ENCODE peak calls at places on chromosomes 13 and 19, in seven cellular contexts. H is osteoblast; G is CD8-positive, alpha-beta memory T cell; Z is RWPE1; S is brain microvascular endothelial cell; E is tibial nerve; L is CD8-positive, alpha-beta T cell. M is an unnamed sample.

GRCh38 chr13:50731400-50731799 is 112.1 kb downstream of the DLEU7 start:
- DNase-seq in H (no peak), G (no peak), Z (peak), S (peak), E (no peak), L (no peak), M (no peak)

GRCh38 chr13:69020120-69020519 is 1087.5 kb upstream of the ATXN8OS start:
- DNase-seq in H (no peak), G (no peak), Z (no peak), S (no peak), E (no peak), L (no peak), M (no peak)

GRCh38 chr13:75803175-75803611 is 167.1 kb downstream of the LMO7 start:
- DNase-seq in H (no peak), G (peak), Z (no peak), S (no peak), E (no peak), L (peak), M (no peak)

GRCh38 chr13:106038752-106039151 is 496.7 kb downstream of the EFNB2 start:
- DNase-seq in H (peak), G (no peak), Z (peak), S (peak), E (no peak), L (no peak), M (peak)

GRCh38 chr19:47509973-47510372 is 4.9 kb downstream of the NAPA start:
- DNase-seq in H (peak), G (no peak), Z (peak), S (no peak), E (no peak), L (no peak), M (no peak)

GRCh38 chr13:31749929-31750328 is 10.6 kb downstream of the RXFP2 start:
- DNase-seq in H (peak), G (no peak), Z (peak), S (peak), E (no peak), L (no peak), M (peak)

GRCh38 chr19:7681336-7682174 is 922 bp downstream of the TRAPPC5 start:
- DNase-seq in H (peak), G (peak), Z (peak), S (peak), E (peak), L (peak), M (peak)

GRCh38 chr13:82758056-82758455 is 1124.2 kb downstream of the SLITRK1 start:
- DNase-seq in H (no peak), G (no peak), Z (peak), S (peak), E (no peak), L (no peak), M (no peak)

GRCh38 chr19:53982056-53982455 is 9.4 kb upstream of the CACNG6 start:
- DNase-seq in H (peak), G (no peak), Z (no peak), S (no peak), E (no peak), L (no peak), M (no peak)

GRCh38 chr13:33677215-33677614 is 140.7 kb upstream of the RFC3 start:
- DNase-seq in H (no peak), G (no peak), Z (no peak), S (no peak), E (no peak), L (no peak), M (no peak)

GRCh38 chr13:92842145-92842544 is 384.5 kb upstream of the GPC6 start:
- DNase-seq in H (no peak), G (no peak), Z (no peak), S (peak), E (no peak), L (no peak), M (peak)

GRCh38 chr19:2553510-2553909 is 77.6 kb downstream of the GADD45B start:
- DNase-seq in H (no peak), G (no peak), Z (no peak), S (no peak), E (no peak), L (no peak), M (no peak)

GRCh38 chr13:89150362-89150761 is 1479.2 kb downstream of the SLITRK5 start:
- DNase-seq in H (peak), G (no peak), Z (no peak), S (no peak), E (no peak), L (no peak), M (no peak)

GRCh38 chr19:4362871-4363545 is 19.6 kb downstream of the MPND start:
- DNase-seq in H (peak), G (no peak), Z (no peak), S (no peak), E (no peak), L (no peak), M (no peak)

GRCh38 chr19:46546194-46546896 is 50.7 kb upstream of the PNMA8B start:
- DNase-seq in H (no peak), G (no peak), Z (peak), S (peak), E (no peak), L (no peak), M (no peak)

GRCh38 chr19:55075366-55075998 is at the start of gene EPS8L1:
- DNase-seq in H (peak), G (no peak), Z (peak), S (no peak), E (no peak), L (no peak), M (no peak)

GRCh38 chr13:71240906-71241305 is 626.1 kb downstream of the DACH1 start:
- DNase-seq in H (no peak), G (no peak), Z (no peak), S (peak), E (no peak), L (no peak), M (no peak)

GRCh38 chr19:47111081-47111589 is 2.4 kb downstream of the ZC3H4 start:
- DNase-seq in H (no peak), G (peak), Z (no peak), S (no peak), E (no peak), L (peak), M (no peak)

GRCh38 chr13:40518481-40518882 is 148.0 kb downstream of the FOXO1 start:
- DNase-seq in H (no peak), G (no peak), Z (no peak), S (no peak), E (no peak), L (no peak), M (no peak)

GRCh38 chr19:12872941-12873890 is 8.0 kb downstream of the DNASE2 start:
- DNase-seq in H (peak), G (peak), Z (peak), S (peak), E (no peak), L (peak), M (no peak)

GRCh38 chr13:43994999-43995859 is 115.5 kb downstream of the LACC1 start:
- DNase-seq in H (no peak), G (no peak), Z (no peak), S (no peak), E (no peak), L (no peak), M (no peak)

GRCh38 chr13:29914591-29914990 is 64.2 kb upstream of the UBL3 start:
- DNase-seq in H (no peak), G (no peak), Z (no peak), S (no peak), E (no peak), L (no peak), M (no peak)
- H3K27ac ChIP-seq in H (no peak), G (no peak), Z (no peak), S (no peak), E (no peak), L (no peak), M (no peak)

GRCh38 chr19:18422530-18423191 is 3.5 kb downstream of the SSBP4 start:
- DNase-seq in H (peak), G (no peak), Z (no peak), S (no peak), E (no peak), L (no peak), M (no peak)

GRCh38 chr19:18419699-18420460 is 682 bp downstream of the SSBP4 start:
- DNase-seq in H (peak), G (peak), Z (no peak), S (no peak), E (no peak), L (no peak), M (no peak)

GRCh38 chr19:18423258-18424020 is 4.2 kb downstream of the SSBP4 start:
- DNase-seq in H (peak), G (no peak), Z (no peak), S (no peak), E (no peak), L (no peak), M (no peak)

GRCh38 chr19:18420931-18421330 is 1.7 kb downstream of the SSBP4 start:
- DNase-seq in H (peak), G (no peak), Z (no peak), S (no peak), E (no peak), L (no peak), M (no peak)

GRCh38 chr19:18421371-18421959 is 2.3 kb downstream of the SSBP4 start:
- DNase-seq in H (peak), G (no peak), Z (no peak), S (no peak), E (no peak), L (no peak), M (no peak)
- H3K27ac ChIP-seq in H (peak), G (peak), Z (peak), S (no peak), E (peak), L (no peak), M (no peak)

GRCh38 chr19:41330476-41330875 is 20.5 kb downstream of the CCDC97 start:
- DNase-seq in H (peak), G (no peak), Z (no peak), S (no peak), E (no peak), L (no peak), M (no peak)
- H3K27ac ChIP-seq in H (no peak), G (no peak), Z (peak), S (no peak), E (no peak), L (no peak), M (no peak)

GRCh38 chr13:111857846-111858560 is 208.9 kb upstream of the SOX1 start:
- DNase-seq in H (no peak), G (no peak), Z (no peak), S (no peak), E (no peak), L (no peak), M (no peak)
- H3K27ac ChIP-seq in H (no peak), G (no peak), Z (no peak), S (no peak), E (no peak), L (no peak), M (no peak)

DNA sequence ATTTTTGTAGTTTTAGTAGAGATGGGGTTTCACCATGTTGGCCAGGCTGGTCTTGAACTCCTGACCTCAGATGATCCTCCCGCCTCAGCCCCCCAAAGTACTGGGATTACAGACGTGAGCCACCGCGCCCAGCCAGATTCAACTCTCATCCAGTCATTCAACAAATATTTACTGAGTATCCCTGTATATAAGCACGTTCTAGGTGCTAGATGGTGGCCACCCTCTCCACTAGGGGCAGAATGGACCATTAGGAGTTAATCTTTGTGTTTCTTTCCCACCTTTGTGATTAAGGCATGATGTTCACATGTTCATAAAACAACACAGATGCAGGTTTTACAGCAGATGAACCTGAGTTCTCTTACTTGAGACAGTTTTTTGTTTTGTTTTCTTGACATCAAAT is 7.3 kb downstream of the SHKBP1 start:
- DNase-seq in H (peak), G (no peak), Z (no peak), S (peak), E (no peak), L (no peak), M (no peak)
- H3K27ac ChIP-seq in H (no peak), G (no peak), Z (peak), S (no peak), E (peak), L (no peak), M (no peak)

GRCh38 chr13:113840541-113841354 is 23.1 kb downstream of the GAS6 start:
- DNase-seq in H (no peak), G (no peak), Z (no peak), S (no peak), E (no peak), L (no peak), M (no peak)
- H3K27ac ChIP-seq in H (no peak), G (no peak), Z (peak), S (no peak), E (peak), L (no peak), M (peak)

GRCh38 chr13:55664178-55664577 is 1476.5 kb upstream of the PRR20A start:
- DNase-seq in H (no peak), G (no peak), Z (no peak), S (no peak), E (no peak), L (no peak), M (no peak)
- H3K27ac ChIP-seq in H (no peak), G (no peak), Z (no peak), S (no peak), E (no peak), L (no peak), M (no peak)

GRCh38 chr13:20461481-20461859 is 64.2 kb downstream of the CRYL1 start:
- DNase-seq in H (peak), G (no peak), Z (no peak), S (peak), E (no peak), L (no peak), M (no peak)
- H3K27ac ChIP-seq in H (no peak), G (no peak), Z (peak), S (no peak), E (no peak), L (no peak), M (no peak)

GRCh38 chr19:56594783-56595547 is at the start of gene ZNF71:
- DNase-seq in H (peak), G (peak), Z (peak), S (peak), E (peak), L (peak), M (peak)
- H3K27ac ChIP-seq in H (peak), G (peak), Z (peak), S (no peak), E (peak), L (peak), M (no peak)

M was measured in AG04450.